ENCODE peak calls at places on chromosomes 5 and 9, in seven cellular contexts. U is NCI-H1105; E is NCI-H2081 treated with DMSO at 0.1 percent for 48 hours; C is effector memory CD8-positive, alpha-beta T cell; P is left lobe of liver; Z is endodermal cell; M is activated naive CD4-positive, alpha-beta T cell. S is an unnamed sample.

GRCh38 chr5:21152611-21153010 is 1164.6 kb upstream of the CDH18 start:
- DNase-seq in U (no peak), E (peak), C (no peak), P (no peak), Z (no peak), M (no peak), S (no peak)

GRCh38 chr9:136430591-136431234 is 8.9 kb downstream of the INPP5E start:
- DNase-seq in U (no peak), E (no peak), C (no peak), P (no peak), Z (no peak), M (no peak), S (no peak)

GRCh38 chr9:29285818-29286217 is 1712.5 kb upstream of the C9orf72 start:
- DNase-seq in U (no peak), E (peak), C (no peak), P (no peak), Z (peak), M (no peak), S (no peak)

GRCh38 chr9:15522130-15522755 is 11.5 kb upstream of the PSIP1 start:
- DNase-seq in U (no peak), E (no peak), C (no peak), P (no peak), Z (no peak), M (no peak), S (no peak)

GRCh38 chr9:131747352-131747751 is 7.5 kb upstream of the RAPGEF1 start:
- DNase-seq in U (peak), E (no peak), C (no peak), P (no peak), Z (no peak), M (no peak), S (peak)

GRCh38 chr5:110108520-110108919 is 418.8 kb downstream of the MAN2A1 start:
- DNase-seq in U (no peak), E (no peak), C (no peak), P (no peak), Z (no peak), M (no peak), S (no peak)

GRCh38 chr5:72815580-72816296 is 723 bp upstream of the TNPO1 start:
- DNase-seq in U (no peak), E (no peak), C (no peak), P (no peak), Z (no peak), M (no peak), S (no peak)

GRCh38 chr5:148390914-148391313 is 7.2 kb downstream of the FBXO38 start:
- DNase-seq in U (no peak), E (no peak), C (no peak), P (no peak), Z (no peak), M (no peak), S (no peak)

GRCh38 chr5:2780421-2781171 is 29.1 kb upstream of the IRX2 start:
- DNase-seq in U (no peak), E (no peak), C (no peak), P (no peak), Z (peak), M (no peak), S (no peak)

GRCh38 chr9:36928670-36929349 is 105.3 kb downstream of the PAX5 start:
- DNase-seq in U (no peak), E (no peak), C (no peak), P (no peak), Z (no peak), M (no peak), S (no peak)

GRCh38 chr5:143524338-143524929 is 120.9 kb upstream of the NR3C1 start:
- DNase-seq in U (no peak), E (no peak), C (no peak), P (no peak), Z (no peak), M (no peak), S (no peak)

GRCh38 chr5:168179185-168179584 is 112.3 kb upstream of the WWC1 start:
- DNase-seq in U (no peak), E (no peak), C (no peak), P (no peak), Z (no peak), M (no peak), S (no peak)